ENCODE peak calls at places on chromosome 13, in eight cellular contexts. B is mammary epithelial cell; K is neural progenitor cell; I is astrocyte; X is tibial nerve; N is mesendoderm; H is substantia nigra; Q is CD4-positive, alpha-beta memory T cell. A is an unnamed sample.

GRCh38 chr13:75881109-75881775 is 245.1 kb downstream of the LMO7 start:
- DNase-seq in Q (no peak), X (no peak), K (no peak), B (no peak), H (no peak), N (no peak), I (no peak), A (no peak)

GRCh38 chr13:74771964-74772363 is 637.8 kb upstream of the KLF12 start:
- DNase-seq in K (no peak), H (no peak), B (peak; percentile 80), Q (no peak), X (no peak), I (peak; percentile 83), N (no peak), A (no peak)

GRCh38 chr13:24036115-24036514 is 124.4 kb upstream of the SPATA13 start:
- DNase-seq in K (no peak), N (peak; percentile 53), H (no peak), B (no peak), Q (no peak), X (no peak), I (peak; percentile 47), A (no peak)

GRCh38 chr13:25844559-25845434 is 207.0 kb downstream of the SHISA2 start:
- DNase-seq in Q (no peak), X (no peak), N (no peak), I (peak; percentile 57), B (no peak), K (no peak), H (no peak), A (no peak)

GRCh38 chr13:107250626-107251025 is 682.7 kb upstream of the ARGLU1 start:
- DNase-seq in K (no peak), B (no peak), I (no peak), N (peak; percentile 39), Q (no peak), H (no peak), X (no peak), A (no peak)

GRCh38 chr13:66341978-66342377 is 888.2 kb downstream of the PCDH9 start:
- DNase-seq in K (no peak), H (no peak), I (no peak), X (no peak), B (no peak), N (no peak), Q (no peak), A (no peak)

GRCh38 chr13:100600461-100600860 is 11.9 kb upstream of the GGACT start:
- DNase-seq in N (no peak), I (no peak), X (no peak), H (no peak), B (no peak), Q (no peak), K (no peak), A (no peak)

GRCh38 chr13:46478641-46479040 is 74.3 kb upstream of the LRCH1 start:
- DNase-seq in K (no peak), X (no peak), B (no peak), I (no peak), H (no peak), N (no peak), Q (no peak), A (no peak)

GRCh38 chr13:50387124-50387581 is 371.9 kb downstream of the KCNRG start:
- DNase-seq in B (no peak), K (peak; percentile 75), X (peak; percentile 53), I (peak; percentile 74), H (peak; percentile 17), Q (peak; percentile 25), N (peak; percentile 75), A (no peak)

GRCh38 chr13:27971776-27972618 is 2.9 kb upstream of the CDX2 start:
- DNase-seq in N (no peak), X (no peak), Q (no peak), I (no peak), B (no peak), K (no peak), H (no peak), A (no peak)

GRCh38 chr13:27170521-27171243 is 929 bp downstream of the USP12 start:
- DNase-seq in K (peak; percentile 84), B (no peak), N (peak; percentile 75), Q (peak; percentile 14), X (no peak), H (peak; percentile 14), I (no peak), A (no peak)

GRCh38 chr13:33217256-33217655 is 68.3 kb downstream of the STARD13 start:
- DNase-seq in K (no peak), B (no peak), Q (no peak), X (no peak), H (no peak), I (no peak), N (no peak), A (no peak)

GRCh38 chr13:78319101-78319627 is 284.2 kb downstream of the POU4F1 start:
- DNase-seq in B (no peak), X (no peak), N (no peak), I (no peak), H (no peak), Q (no peak), K (no peak), A (no peak)

GRCh38 chr13:59747529-59747928 is 416.2 kb downstream of the DIAPH3 start:
- DNase-seq in Q (no peak), H (no peak), I (no peak), X (no peak), K (peak; percentile 7), B (no peak), N (peak; percentile 63), A (no peak)

GRCh38 chr13:30738946-30739528 is 3.7 kb downstream of the ALOX5AP start:
- DNase-seq in X (no peak), K (peak; percentile 39), B (no peak), I (no peak), Q (no peak), H (no peak), N (no peak), A (no peak)

GRCh38 chr13:78393286-78393685 is 210.1 kb downstream of the POU4F1 start:
- DNase-seq in H (no peak), B (no peak), Q (no peak), K (no peak), X (no peak), I (no peak), N (peak; percentile 6), A (no peak)

GRCh38 chr13:27607125-27607524 is 13.2 kb downstream of the LNX2 start:
- DNase-seq in B (peak; percentile 68), I (peak; percentile 82), Q (no peak), K (no peak), X (no peak), H (no peak), N (peak; percentile 51), A (no peak)

GRCh38 chr13:66774046-66774445 is 456.1 kb downstream of the PCDH9 start:
- DNase-seq in H (no peak), N (no peak), X (no peak), I (no peak), Q (no peak), B (peak; percentile 29), K (no peak), A (no peak)

GRCh38 chr13:111966969-111967368 is 100.0 kb upstream of the SOX1 start:
- DNase-seq in I (no peak), N (no peak), X (no peak), H (no peak), B (no peak), K (no peak), Q (no peak), A (no peak)

GRCh38 chr13:28885191-28885590 is 65.1 kb downstream of the MTUS2 start:
- DNase-seq in I (no peak), H (no peak), N (no peak), X (no peak), Q (no peak), K (no peak), B (no peak), A (no peak)

GRCh38 chr13:102970542-102970941 is 95.7 kb downstream of the SLC10A2 start:
- DNase-seq in H (no peak), K (no peak), N (no peak), X (no peak), Q (no peak), B (no peak), I (no peak), A (no peak)

GRCh38 chr13:46668302-46668720 is 115.3 kb downstream of the LRCH1 start:
- DNase-seq in Q (peak; percentile 4), B (peak; percentile 78), N (no peak), I (peak; percentile 91), H (peak; percentile 23), K (no peak), X (no peak), A (no peak)

GRCh38 chr13:24279706-24280105 is 29.7 kb upstream of the C1QTNF9 start:
- DNase-seq in Q (no peak), K (no peak), H (no peak), X (no peak), N (no peak), B (no peak), I (no peak), A (no peak)

GRCh38 chr13:76552373-76552772 is 333.8 kb downstream of the KCTD12 start:
- DNase-seq in Q (no peak), X (no peak), N (no peak), H (no peak), K (no peak), B (no peak), I (no peak), A (no peak)

GRCh38 chr13:20709782-20710181 is 6.3 kb downstream of the IL17D start:
- DNase-seq in I (no peak), B (no peak), H (no peak), N (peak; percentile 39), X (no peak), K (no peak), Q (no peak), A (no peak)
- H3K27ac ChIP-seq in I (no peak overlapping the region), B (no peak overlapping the region), H (no peak overlapping the region), N (no peak overlapping the region), X (peak overlapping the region; percentile 57), K (no peak overlapping the region), Q (no peak overlapping the region), A (peak overlapping the region; percentile 80)

DNA sequence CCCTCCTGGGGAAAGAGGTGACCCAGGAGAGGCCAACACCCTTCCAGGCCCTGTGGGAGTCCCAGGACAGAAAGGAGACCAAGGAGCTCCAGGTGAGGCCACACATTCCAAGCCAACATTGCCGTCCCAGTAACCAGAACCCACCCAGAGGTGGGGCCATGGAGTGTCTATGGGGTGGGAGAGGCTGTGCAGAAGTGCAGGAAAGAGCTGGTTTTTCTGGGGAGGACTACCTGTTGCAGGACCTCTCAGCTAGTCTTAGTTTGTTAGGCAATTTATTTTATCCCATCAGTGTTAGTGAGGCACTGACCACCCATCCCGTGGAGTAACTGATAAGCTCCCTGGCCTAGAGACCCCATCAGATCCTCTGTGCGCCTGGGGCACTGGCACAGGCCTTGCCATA is 66.1 kb downstream of the RAB20 start:
- DNase-seq in N (no peak), Q (no peak), B (no peak), I (no peak), K (no peak), H (no peak), X (no peak), A (no peak)
- H3K27ac ChIP-seq in N (no peak overlapping the region), Q (no peak overlapping the region), B (no peak overlapping the region), I (no peak overlapping the region), K (no peak overlapping the region), H (no peak overlapping the region), X (no peak overlapping the region), A (no peak overlapping the region)

GRCh38 chr13:114068723-114069322 is 63.6 kb downstream of the RASA3 start:
- DNase-seq in N (peak; percentile 81), B (no peak), H (no peak), X (peak; percentile 13), I (peak; percentile 56), Q (no peak), K (no peak), A (no peak)
- H3K27ac ChIP-seq in N (peak overlapping the region; percentile 5), B (no peak overlapping the region), H (peak overlapping the region; percentile 63), X (peak overlapping the region; percentile 99), I (peak overlapping the region; percentile 96), Q (no peak overlapping the region), K (no peak overlapping the region), A (no peak overlapping the region)

GRCh38 chr13:99315186-99315585 is 8.0 kb upstream of the GPR183 start:
- DNase-seq in N (no peak), H (no peak), I (no peak), Q (no peak), B (no peak), K (no peak), X (no peak), A (no peak)
- H3K27ac ChIP-seq in N (no peak overlapping the region), H (no peak overlapping the region), I (peak overlapping the region; percentile 35), Q (peak overlapping the region; percentile 73), B (no peak overlapping the region), K (no peak overlapping the region), X (no peak overlapping the region), A (no peak overlapping the region)